ENCODE peak calls at places on chromosomes 5 and 9, in six cellular contexts. One of them, this sample, is unnamed.

GRCh38 chr5:1235379-1235778 is 10.2 kb downstream of the SLC6A18 start:
- DNase-seq in cardiac muscle cell: no peak
- DNase-seq in glutamatergic neuron: no peak
- DNase-seq in heart left ventricle: no peak
- DNase-seq in body of pancreas: no peak
- DNase-seq in heart right ventricle: no peak
- DNase-seq in this sample: no peak

GRCh38 chr5:139649082-139649991 is 1.2 kb downstream of the CXXC5 start:
- DNase-seq in cardiac muscle cell: no peak
- DNase-seq in heart right ventricle: no peak
- DNase-seq in body of pancreas: peak
- DNase-seq in heart left ventricle: peak
- DNase-seq in glutamatergic neuron: peak
- DNase-seq in this sample: no peak

GRCh38 chr9:26033346-26033745 is 355.1 kb upstream of the TUSC1 start:
- DNase-seq in cardiac muscle cell: peak
- DNase-seq in heart right ventricle: no peak
- DNase-seq in body of pancreas: no peak
- DNase-seq in glutamatergic neuron: no peak
- DNase-seq in heart left ventricle: no peak
- DNase-seq in this sample: no peak

GRCh38 chr9:121771851-121772599 is 120.6 kb downstream of the DAB2IP start:
- DNase-seq in glutamatergic neuron: peak
- DNase-seq in body of pancreas: no peak
- DNase-seq in heart left ventricle: no peak
- DNase-seq in heart right ventricle: no peak
- DNase-seq in cardiac muscle cell: no peak
- DNase-seq in this sample: no peak

GRCh38 chr9:37574996-37575395 is 1.2 kb downstream of the FBXO10 start:
- DNase-seq in cardiac muscle cell: no peak
- DNase-seq in heart right ventricle: no peak
- DNase-seq in glutamatergic neuron: no peak
- DNase-seq in body of pancreas: no peak
- DNase-seq in heart left ventricle: no peak
- DNase-seq in this sample: no peak

GRCh38 chr5:18798058-18798457 is 1163.8 kb downstream of the TAF11L14 start:
- DNase-seq in glutamatergic neuron: no peak
- DNase-seq in heart left ventricle: no peak
- DNase-seq in body of pancreas: no peak
- DNase-seq in heart right ventricle: no peak
- DNase-seq in cardiac muscle cell: no peak
- DNase-seq in this sample: no peak

GRCh38 chr9:91558879-91559278 is 135.2 kb upstream of the NFIL3 start:
- DNase-seq in body of pancreas: no peak
- DNase-seq in glutamatergic neuron: no peak
- DNase-seq in heart left ventricle: no peak
- DNase-seq in cardiac muscle cell: peak
- DNase-seq in heart right ventricle: no peak
- DNase-seq in this sample: no peak

GRCh38 chr5:140360101-140360500 is at the start of gene SLC4A9:
- DNase-seq in cardiac muscle cell: no peak
- DNase-seq in body of pancreas: no peak
- DNase-seq in glutamatergic neuron: no peak
- DNase-seq in heart left ventricle: no peak
- DNase-seq in heart right ventricle: no peak
- DNase-seq in this sample: no peak

GRCh38 chr9:75422939-75423522 is 334.7 kb downstream of the OSTF1 start:
- DNase-seq in heart left ventricle: no peak
- DNase-seq in heart right ventricle: no peak
- DNase-seq in glutamatergic neuron: no peak
- DNase-seq in cardiac muscle cell: no peak
- DNase-seq in body of pancreas: no peak
- DNase-seq in this sample: no peak

GRCh38 chr9:3498691-3499090 is 27.1 kb downstream of the RFX3 start:
- DNase-seq in cardiac muscle cell: peak
- DNase-seq in heart right ventricle: no peak
- DNase-seq in body of pancreas: no peak
- DNase-seq in heart left ventricle: no peak
- DNase-seq in glutamatergic neuron: no peak
- DNase-seq in this sample: no peak

GRCh38 chr5:53219174-53219573 is 109.6 kb upstream of the MOCS2 start:
- DNase-seq in heart right ventricle: no peak
- DNase-seq in glutamatergic neuron: no peak
- DNase-seq in heart left ventricle: no peak
- DNase-seq in cardiac muscle cell: no peak
- DNase-seq in body of pancreas: no peak
- DNase-seq in this sample: no peak

GRCh38 chr5:124952566-124952965 is 206.1 kb upstream of the ZNF608 start:
- DNase-seq in heart right ventricle: no peak
- DNase-seq in heart left ventricle: no peak
- DNase-seq in glutamatergic neuron: no peak
- DNase-seq in body of pancreas: no peak
- DNase-seq in cardiac muscle cell: no peak
- DNase-seq in this sample: no peak

GRCh38 chr5:68464424-68464823 is 248.9 kb downstream of the PIK3R1 start:
- DNase-seq in body of pancreas: no peak
- DNase-seq in heart left ventricle: no peak
- DNase-seq in heart right ventricle: no peak
- DNase-seq in glutamatergic neuron: no peak
- DNase-seq in cardiac muscle cell: peak
- DNase-seq in this sample: no peak

GRCh38 chr9:132014218-132014800 is 65.4 kb downstream of the MED27 start:
- DNase-seq in glutamatergic neuron: no peak
- DNase-seq in body of pancreas: no peak
- DNase-seq in heart right ventricle: no peak
- DNase-seq in heart left ventricle: no peak
- DNase-seq in cardiac muscle cell: peak
- DNase-seq in this sample: no peak

GRCh38 chr5:64207978-64208377 is 42.3 kb downstream of the RNF180 start:
- DNase-seq in heart right ventricle: no peak
- DNase-seq in cardiac muscle cell: peak
- DNase-seq in body of pancreas: no peak
- DNase-seq in glutamatergic neuron: no peak
- DNase-seq in heart left ventricle: no peak
- DNase-seq in this sample: no peak

GRCh38 chr5:168991991-168992390 is 308.9 kb downstream of the SLIT3 start:
- DNase-seq in heart right ventricle: no peak
- DNase-seq in cardiac muscle cell: no peak
- DNase-seq in glutamatergic neuron: no peak
- DNase-seq in body of pancreas: no peak
- DNase-seq in heart left ventricle: no peak
- DNase-seq in this sample: no peak

GRCh38 chr9:120393386-120394057 is 186.4 kb downstream of the CDK5RAP2 start:
- DNase-seq in cardiac muscle cell: peak
- DNase-seq in heart right ventricle: no peak
- DNase-seq in glutamatergic neuron: no peak
- DNase-seq in body of pancreas: no peak
- DNase-seq in heart left ventricle: no peak
- DNase-seq in this sample: no peak

GRCh38 chr9:21677834-21678233 is 124.6 kb upstream of the MTAP start:
- DNase-seq in glutamatergic neuron: no peak
- DNase-seq in cardiac muscle cell: peak
- DNase-seq in heart right ventricle: no peak
- DNase-seq in body of pancreas: no peak
- DNase-seq in heart left ventricle: no peak
- DNase-seq in this sample: no peak

GRCh38 chr9:32989651-32990050 is 11.8 kb downstream of the APTX start:
- DNase-seq in glutamatergic neuron: no peak
- DNase-seq in heart left ventricle: no peak
- DNase-seq in heart right ventricle: no peak
- DNase-seq in cardiac muscle cell: no peak
- DNase-seq in body of pancreas: no peak
- DNase-seq in this sample: no peak

GRCh38 chr5:75525344-75525743 is 13.7 kb downstream of the POLK start:
- DNase-seq in heart right ventricle: no peak
- DNase-seq in heart left ventricle: no peak
- DNase-seq in glutamatergic neuron: no peak
- DNase-seq in cardiac muscle cell: no peak
- DNase-seq in body of pancreas: no peak
- DNase-seq in this sample: no peak

GRCh38 chr5:78586251-78586650 is 62.3 kb downstream of the LHFPL2 start:
- DNase-seq in cardiac muscle cell: peak
- DNase-seq in body of pancreas: no peak
- DNase-seq in heart right ventricle: no peak
- DNase-seq in glutamatergic neuron: no peak
- DNase-seq in heart left ventricle: peak
- DNase-seq in this sample: no peak

GRCh38 chr9:6433405-6433804 is 20.4 kb downstream of the UHRF2 start:
- DNase-seq in glutamatergic neuron: no peak
- DNase-seq in cardiac muscle cell: peak
- DNase-seq in heart right ventricle: no peak
- DNase-seq in heart left ventricle: no peak
- DNase-seq in body of pancreas: no peak
- DNase-seq in this sample: no peak

GRCh38 chr9:70205366-70206020 is 53.3 kb upstream of the SMC5 start:
- DNase-seq in body of pancreas: no peak
- DNase-seq in heart right ventricle: no peak
- DNase-seq in cardiac muscle cell: no peak
- DNase-seq in heart left ventricle: no peak
- DNase-seq in glutamatergic neuron: no peak
- DNase-seq in this sample: no peak

GRCh38 chr5:149561848-149562247 is 10.6 kb upstream of the CSNK1A1 start:
- DNase-seq in body of pancreas: no peak
- DNase-seq in glutamatergic neuron: no peak
- DNase-seq in heart right ventricle: peak
- DNase-seq in heart left ventricle: no peak
- DNase-seq in cardiac muscle cell: peak
- DNase-seq in this sample: no peak

GRCh38 chr9:20729545-20729944 is 45.5 kb downstream of the FOCAD start:
- DNase-seq in cardiac muscle cell: no peak
- DNase-seq in body of pancreas: no peak
- DNase-seq in glutamatergic neuron: no peak
- DNase-seq in heart right ventricle: no peak
- DNase-seq in heart left ventricle: no peak
- DNase-seq in this sample: no peak

GRCh38 chr5:1357946-1358725 is 13.2 kb upstream of the CLPTM1L start:
- DNase-seq in body of pancreas: no peak
- DNase-seq in heart left ventricle: no peak
- DNase-seq in glutamatergic neuron: no peak
- DNase-seq in heart right ventricle: no peak
- DNase-seq in cardiac muscle cell: no peak
- DNase-seq in this sample: no peak

GRCh38 chr5:32123058-32123805 is 50.9 kb downstream of the GOLPH3 start:
- DNase-seq in glutamatergic neuron: no peak
- DNase-seq in heart right ventricle: no peak
- DNase-seq in heart left ventricle: no peak
- DNase-seq in cardiac muscle cell: no peak
- DNase-seq in body of pancreas: no peak
- DNase-seq in this sample: no peak

GRCh38 chr9:120563044-120563443 is 16.9 kb downstream of the CDK5RAP2 start:
- DNase-seq in cardiac muscle cell: no peak
- DNase-seq in body of pancreas: no peak
- DNase-seq in glutamatergic neuron: no peak
- DNase-seq in heart right ventricle: no peak
- DNase-seq in heart left ventricle: peak
- DNase-seq in this sample: no peak

GRCh38 chr5:143842920-143843319 is 31.0 kb downstream of the HMHB1 start:
- DNase-seq in heart right ventricle: no peak
- DNase-seq in glutamatergic neuron: no peak
- DNase-seq in cardiac muscle cell: no peak
- DNase-seq in body of pancreas: no peak
- DNase-seq in heart left ventricle: no peak
- DNase-seq in this sample: no peak

GRCh38 chr5:77770293-77771005 is 5.7 kb downstream of the TBCA start:
- DNase-seq in body of pancreas: no peak
- DNase-seq in heart left ventricle: no peak
- DNase-seq in glutamatergic neuron: no peak
- DNase-seq in heart right ventricle: no peak
- DNase-seq in cardiac muscle cell: no peak
- DNase-seq in this sample: no peak

GRCh38 chr5:117318528-117318927 is 743.9 kb upstream of the SEMA6A start:
- DNase-seq in glutamatergic neuron: no peak
- DNase-seq in heart left ventricle: no peak
- DNase-seq in heart right ventricle: no peak
- DNase-seq in body of pancreas: no peak
- DNase-seq in cardiac muscle cell: no peak
- DNase-seq in this sample: no peak
- TF ChIP-seq CTCF in glutamatergic neuron: no peak
- TF ChIP-seq CTCF in heart left ventricle: no peak
- TF ChIP-seq CTCF in heart right ventricle: no peak
- TF ChIP-seq CTCF in body of pancreas: no peak
- TF ChIP-seq CTCF in cardiac muscle cell: no peak
- TF ChIP-seq CTCF in this sample: peak

DNA sequence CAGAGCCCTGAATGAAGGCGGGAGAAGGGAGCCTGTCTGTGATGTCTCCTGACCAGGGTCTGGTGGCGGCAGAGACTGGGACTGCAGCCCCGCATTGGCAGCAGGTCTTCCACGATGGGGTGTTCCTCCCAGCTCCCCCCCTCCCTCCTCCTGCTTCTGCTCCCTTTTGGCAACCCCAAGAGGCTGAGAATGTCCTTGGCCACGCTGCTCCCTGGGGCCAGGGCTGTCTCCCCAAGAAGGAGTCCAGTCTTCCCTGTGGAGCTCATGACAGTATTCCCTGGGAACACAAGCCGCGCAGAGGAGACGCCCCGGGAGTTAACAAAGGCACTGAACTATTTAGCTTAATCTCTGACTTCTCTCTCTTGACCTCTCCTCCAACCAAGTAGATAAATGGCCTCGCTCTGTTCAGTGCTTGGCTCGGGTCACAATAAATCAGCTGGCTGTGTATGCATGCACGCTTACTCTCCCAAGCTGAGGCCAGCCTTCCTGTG is 84.0 kb upstream of the NEURL1B start:
- DNase-seq in heart left ventricle: peak
- DNase-seq in body of pancreas: peak
- DNase-seq in glutamatergic neuron: no peak
- DNase-seq in heart right ventricle: peak
- DNase-seq in cardiac muscle cell: peak
- DNase-seq in this sample: no peak
- TF ChIP-seq CTCF in heart left ventricle: no peak
- TF ChIP-seq CTCF in body of pancreas: no peak
- TF ChIP-seq CTCF in glutamatergic neuron: no peak
- TF ChIP-seq CTCF in heart right ventricle: no peak
- TF ChIP-seq CTCF in cardiac muscle cell: no peak
- TF ChIP-seq CTCF in this sample: no peak

GRCh38 chr9:84294551-84294950 is 46.0 kb downstream of the SLC28A3 start:
- DNase-seq in cardiac muscle cell: no peak
- DNase-seq in heart left ventricle: no peak
- DNase-seq in heart right ventricle: no peak
- DNase-seq in glutamatergic neuron: no peak
- DNase-seq in body of pancreas: no peak
- DNase-seq in this sample: no peak
- TF ChIP-seq CTCF in cardiac muscle cell: no peak
- TF ChIP-seq CTCF in heart left ventricle: no peak
- TF ChIP-seq CTCF in heart right ventricle: no peak
- TF ChIP-seq CTCF in glutamatergic neuron: no peak
- TF ChIP-seq CTCF in body of pancreas: no peak
- TF ChIP-seq CTCF in this sample: peak

DNA sequence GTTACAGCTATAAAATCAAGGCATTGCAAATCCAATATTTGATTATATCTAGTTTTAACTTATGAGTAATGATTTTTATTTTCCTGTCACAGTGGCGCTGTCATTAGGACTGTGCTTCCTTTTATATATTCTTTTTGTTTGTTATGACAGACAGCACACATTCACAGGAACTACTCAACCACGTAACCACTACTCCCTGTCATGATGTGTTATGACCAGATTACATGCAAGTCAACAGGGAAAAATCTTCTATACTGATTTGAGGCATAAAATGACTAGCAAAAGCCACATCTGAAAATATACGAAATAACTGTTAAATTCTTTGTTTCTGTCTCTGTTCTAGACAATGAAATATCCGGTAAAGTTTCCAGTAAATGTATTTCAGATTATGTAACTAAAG is 25.4 kb downstream of the SREK1 start:
- DNase-seq in body of pancreas: no peak
- DNase-seq in cardiac muscle cell: no peak
- DNase-seq in heart left ventricle: no peak
- DNase-seq in glutamatergic neuron: no peak
- DNase-seq in heart right ventricle: no peak
- DNase-seq in this sample: no peak
- TF ChIP-seq CTCF in body of pancreas: no peak
- TF ChIP-seq CTCF in cardiac muscle cell: no peak
- TF ChIP-seq CTCF in heart left ventricle: no peak
- TF ChIP-seq CTCF in glutamatergic neuron: no peak
- TF ChIP-seq CTCF in heart right ventricle: no peak
- TF ChIP-seq CTCF in this sample: no peak

This sample was measured in progenitor cell of endocrine pancreas.